ENCODE peak calls at places on chromosomes 16 and 17, in eight cellular contexts. C is Karpas-422; M is GM23248; P is CD4-positive, CD25-positive, alpha-beta regulatory T cell; L is esophagus squamous epithelium; U is esophagus muscularis mucosa; W is pancreas; B is effector memory CD4-positive, alpha-beta T cell. K is an unnamed sample. For H3K4me1, the result is how much of the 10 kb centered on the place peaks cover.

GRCh38 chr17:6753006-6753445 is 2.8 kb upstream of the XAF1 start:
- DNase-seq in C (no peak), M (peak), P (no peak), L (no peak), U (no peak), W (peak), B (peak), K (no peak)

GRCh38 chr17:80191720-80192265 is 22.0 kb downstream of the CARD14 start:
- DNase-seq in C (no peak), M (no peak), P (no peak), L (no peak), U (no peak), W (no peak), B (no peak), K (no peak)

GRCh38 chr16:8905168-8905762 is 23.1 kb downstream of the LITAFD start:
- DNase-seq in C (peak), M (peak), P (peak), L (no peak), U (no peak), W (no peak), B (no peak), K (no peak)

GRCh38 chr16:80990978-80991377 is 15.7 kb downstream of the CMC2 start:
- DNase-seq in C (no peak), M (no peak), P (no peak), L (no peak), U (no peak), W (no peak), B (no peak), K (no peak)

GRCh38 chr16:75550211-75550662 is 5.8 kb downstream of the TMEM231 start:
- DNase-seq in C (peak), M (peak), P (no peak), L (no peak), U (no peak), W (peak), B (no peak), K (no peak)

GRCh38 chr16:27779719-27780161 is 229.8 kb downstream of the KATNIP start:
- DNase-seq in C (no peak), M (peak), P (no peak), L (no peak), U (no peak), W (no peak), B (no peak), K (peak)

GRCh38 chr16:88904676-88905365 is 38.4 kb upstream of the PABPN1L start:
- DNase-seq in C (no peak), M (no peak), P (no peak), L (no peak), U (no peak), W (no peak), B (no peak), K (no peak)

GRCh38 chr17:48543854-48544355 is 1.0 kb downstream of the HOXB2 start:
- DNase-seq in C (no peak), M (no peak), P (peak), L (no peak), U (no peak), W (no peak), B (no peak), K (peak)

GRCh38 chr17:48016112-48016511 is 21.5 kb downstream of the COPZ2 start:
- DNase-seq in C (no peak), M (peak), P (no peak), L (no peak), U (no peak), W (no peak), B (no peak), K (peak)

GRCh38 chr16:58733671-58734458 is at the start of gene GOT2:
- DNase-seq in C (peak), M (peak), P (peak), L (peak), U (no peak), W (peak), B (peak), K (peak)

GRCh38 chr16:76946879-76947278 is 244.1 kb upstream of the MON1B start:
- DNase-seq in C (no peak), M (peak), P (no peak), L (no peak), U (no peak), W (no peak), B (no peak), K (peak)

GRCh38 chr16:68436581-68436980 is 11.7 kb downstream of the SMPD3 start:
- DNase-seq in C (peak), M (no peak), P (no peak), L (no peak), U (no peak), W (no peak), B (no peak), K (no peak)

GRCh38 chr17:58822148-58823050 is 66.7 kb downstream of the PPM1E start:
- DNase-seq in C (no peak), M (peak), P (no peak), L (no peak), U (no peak), W (no peak), B (no peak), K (peak)

GRCh38 chr17:39868554-39868942 is 546 bp downstream of the ZPBP2 start:
- DNase-seq in C (no peak), M (no peak), P (no peak), L (no peak), U (no peak), W (no peak), B (no peak), K (no peak)

GRCh38 chr16:87854907-87855683 is 14.2 kb downstream of the SLC7A5 start:
- DNase-seq in C (no peak), M (no peak), P (no peak), L (no peak), U (no peak), W (no peak), B (no peak), K (no peak)
- H3K4me1 ChIP-seq in C (half or more), M (under half), P (half or more), L (half or more), U (half or more), W (under half), B (under half), K (half or more)

DNA sequence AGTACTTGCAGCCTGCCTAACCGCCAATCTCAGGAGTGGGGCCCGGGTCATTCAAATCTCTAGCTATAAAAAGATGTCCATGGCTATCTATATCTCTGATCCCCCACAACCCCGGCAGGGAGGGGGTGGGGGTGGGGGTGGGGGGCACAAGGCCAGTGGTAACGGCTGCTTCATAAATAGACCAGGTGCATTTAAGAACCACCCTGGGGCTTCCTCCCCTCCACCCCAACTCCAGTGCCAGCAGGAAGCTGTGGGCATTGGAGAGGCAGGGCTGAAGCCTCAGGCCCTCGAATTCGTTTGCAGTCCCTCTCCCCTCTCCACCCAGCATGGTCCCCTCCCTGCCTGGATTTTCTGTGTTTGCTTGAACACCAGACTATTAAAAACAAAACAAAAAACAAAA is 56.0 kb downstream of the RAP1GAP2 start:
- DNase-seq in C (peak), M (no peak), P (no peak), L (no peak), U (no peak), W (no peak), B (no peak), K (no peak)
- H3K4me1 ChIP-seq in C (under half), M (under half), P (under half), L (under half), U (under half), W (under half), B (under half), K (under half)

GRCh38 chr17:27466748-27467375 is 10.6 kb downstream of the KSR1 start:
- DNase-seq in C (no peak), M (no peak), P (peak), L (no peak), U (no peak), W (no peak), B (peak), K (peak)
- H3K4me1 ChIP-seq in C (under half), M (under half), P (under half), L (under half), U (under half), W (under half), B (under half), K (under half)

DNA sequence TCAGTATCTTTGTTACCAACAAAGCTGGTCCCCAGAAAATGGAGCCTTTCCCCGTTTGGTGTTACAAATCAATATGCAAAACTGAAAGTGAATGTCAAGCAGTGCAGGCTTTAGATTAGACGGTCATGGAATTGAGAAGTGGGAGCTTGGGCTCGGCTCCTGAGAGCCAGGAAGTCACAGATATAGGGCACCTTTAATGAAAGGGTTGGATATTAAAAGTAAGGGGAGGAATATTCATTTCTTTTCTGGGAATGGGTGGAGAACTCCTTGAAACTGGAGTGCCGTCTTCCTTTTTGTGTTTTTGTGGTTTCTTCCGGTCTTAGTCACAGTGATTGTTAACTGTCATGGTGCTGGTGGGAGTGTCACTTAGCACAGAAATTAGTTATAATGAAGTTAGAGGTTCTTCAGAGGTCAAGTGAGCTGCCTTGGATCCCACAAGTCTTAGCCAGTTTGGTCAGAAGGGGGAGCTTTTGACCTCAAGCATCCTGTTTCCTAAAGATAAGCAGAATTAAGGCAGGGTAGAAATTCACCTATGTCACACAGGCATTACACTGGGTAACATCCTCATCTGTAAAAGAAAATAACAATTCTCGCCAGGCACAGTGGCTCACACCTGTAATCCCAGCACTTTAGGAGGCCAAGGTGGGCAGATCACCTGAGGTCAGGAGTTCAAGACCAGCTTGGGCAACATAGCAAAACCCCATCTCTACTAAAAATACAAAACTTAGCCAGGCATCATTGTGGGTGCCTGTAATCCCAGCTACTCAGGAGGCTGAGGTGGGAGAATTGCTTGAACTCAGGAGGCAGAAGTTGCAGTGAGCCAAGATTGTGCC is 9.6 kb upstream of the EIF1 start:
- DNase-seq in C (peak), M (peak), P (peak), L (no peak), U (no peak), W (no peak), B (peak), K (no peak)
- H3K4me1 ChIP-seq in C (under half), M (under half), P (under half), L (under half), U (under half), W (under half), B (under half), K (under half)

DNA sequence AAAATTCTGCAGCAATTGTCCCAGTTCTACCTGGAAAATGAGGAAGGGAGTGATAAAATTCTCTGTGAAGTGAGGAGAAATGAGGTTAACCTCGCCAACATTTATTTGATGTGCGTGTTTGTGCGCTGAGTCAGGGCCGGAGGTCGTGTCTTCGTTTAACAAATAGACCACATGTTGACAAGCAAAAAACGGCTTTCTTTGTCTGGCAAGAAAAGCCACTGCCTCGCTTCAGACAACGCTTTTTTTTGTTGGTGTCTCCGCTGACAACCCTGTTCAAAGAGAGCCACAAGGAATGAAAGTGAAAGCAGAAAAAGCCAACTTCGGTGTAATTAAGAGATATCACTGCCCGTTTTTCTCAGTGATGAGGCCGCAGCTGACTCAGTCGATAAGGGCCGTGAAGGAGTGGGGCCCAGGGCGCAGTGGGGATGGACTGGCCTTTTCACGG is 510.6 kb downstream of the CDH13 start:
- DNase-seq in C (peak), M (peak), P (no peak), L (no peak), U (no peak), W (no peak), B (no peak), K (peak)
- H3K4me1 ChIP-seq in C (under half), M (under half), P (under half), L (under half), U (under half), W (under half), B (under half), K (under half)

GRCh38 chr16:2091722-2092620 is 43.7 kb downstream of the PKD1 start:
- DNase-seq in C (no peak), M (no peak), P (no peak), L (no peak), U (no peak), W (no peak), B (no peak), K (no peak)

GRCh38 chr16:2089676-2090480 is 42.1 kb downstream of the TSC2 start:
- DNase-seq in C (no peak), M (no peak), P (no peak), L (no peak), U (no peak), W (no peak), B (no peak), K (no peak)

GRCh38 chr16:2090819-2091721 is 43.3 kb downstream of the TSC2 start:
- DNase-seq in C (peak), M (peak), P (no peak), L (no peak), U (no peak), W (peak), B (no peak), K (peak)

GRCh38 chr16:2088759-2089358 is 41.1 kb downstream of the TSC2 start:
- DNase-seq in C (no peak), M (no peak), P (no peak), L (no peak), U (no peak), W (no peak), B (no peak), K (no peak)

GRCh38 chr16:2090481-2090797 is 42.7 kb downstream of the TSC2 start:
- DNase-seq in C (no peak), M (no peak), P (no peak), L (no peak), U (no peak), W (no peak), B (no peak), K (no peak)
- H3K4me1 ChIP-seq in C (under half), M (under half), P (under half), L (under half), U (under half), W (under half), B (under half), K (under half)

GRCh38 chr17:57493171-57493570 is 236.8 kb downstream of the MSI2 start:
- DNase-seq in C (no peak), M (no peak), P (no peak), L (no peak), U (no peak), W (no peak), B (no peak), K (no peak)
- H3K4me1 ChIP-seq in C (half or more), M (under half), P (under half), L (under half), U (under half), W (under half), B (under half), K (under half)

K was measured in osteoblast.